ENCODE peak calls at places on chromosomes 13 and 19, in four cellular contexts. One of them, this sample, is unnamed.
A peak's percentile ranks its signal among the peaks of the same experiment; 100 is the strongest.

GRCh38 chr19:29404951-29405727 is 120.7 kb upstream of the VSTM2B start:
- DNase-seq in colonic mucosa: peak; percentile 20
- DNase-seq in endodermal cell: peak; percentile 71
- DNase-seq in PC-9: peak; percentile 18
- DNase-seq in this sample: peak; percentile 68

GRCh38 chr13:46553886-46554855 is 1.2 kb downstream of the LRCH1 start:
- DNase-seq in PC-9: peak; percentile 49
- DNase-seq in endodermal cell: peak; percentile 83
- DNase-seq in colonic mucosa: peak; percentile 77
- DNase-seq in this sample: peak; percentile 81

GRCh38 chr13:20501548-20501947 is 24.1 kb downstream of the CRYL1 start:
- DNase-seq in colonic mucosa: no peak
- DNase-seq in endodermal cell: no peak
- DNase-seq in PC-9: no peak
- DNase-seq in this sample: no peak

GRCh38 chr13:75264611-75265010 is 217.4 kb downstream of the TBC1D4 start:
- DNase-seq in PC-9: no peak
- DNase-seq in endodermal cell: no peak
- DNase-seq in colonic mucosa: no peak
- DNase-seq in this sample: no peak

GRCh38 chr13:95643471-95643813 is 1.1 kb downstream of the DZIP1 start:
- DNase-seq in PC-9: no peak
- DNase-seq in endodermal cell: peak; percentile 71
- DNase-seq in colonic mucosa: no peak
- DNase-seq in this sample: peak; percentile 19

GRCh38 chr13:102563267-102563666 is 33.5 kb upstream of the TPP2 start:
- DNase-seq in endodermal cell: no peak
- DNase-seq in colonic mucosa: no peak
- DNase-seq in PC-9: no peak
- DNase-seq in this sample: no peak

GRCh38 chr13:46492946-46493345 is 60.0 kb upstream of the LRCH1 start:
- DNase-seq in PC-9: peak; percentile 8
- DNase-seq in colonic mucosa: no peak
- DNase-seq in endodermal cell: no peak
- DNase-seq in this sample: no peak

GRCh38 chr19:53037101-53038097 is 7.1 kb upstream of the ERVV-2 start:
- DNase-seq in endodermal cell: peak; percentile 77
- DNase-seq in colonic mucosa: peak; percentile 19
- DNase-seq in PC-9: peak; percentile 70
- DNase-seq in this sample: peak; percentile 93

GRCh38 chr19:48659768-48660167 is 13.0 kb downstream of the NTN5 start:
- DNase-seq in PC-9: no peak
- DNase-seq in endodermal cell: no peak
- DNase-seq in colonic mucosa: no peak
- DNase-seq in this sample: no peak

GRCh38 chr19:15123031-15123890 is 16.1 kb downstream of the SYDE1 start:
- DNase-seq in colonic mucosa: no peak
- DNase-seq in endodermal cell: no peak
- DNase-seq in PC-9: no peak
- DNase-seq in this sample: no peak

GRCh38 chr13:46602531-46602930 is 49.6 kb downstream of the LRCH1 start:
- DNase-seq in colonic mucosa: no peak
- DNase-seq in PC-9: no peak
- DNase-seq in endodermal cell: no peak
- DNase-seq in this sample: no peak

GRCh38 chr13:26973281-26973680 is 198.3 kb downstream of the USP12 start:
- DNase-seq in PC-9: no peak
- DNase-seq in endodermal cell: no peak
- DNase-seq in colonic mucosa: no peak
- DNase-seq in this sample: no peak

GRCh38 chr13:101149735-101150380 is 266.4 kb downstream of the NALCN start:
- DNase-seq in endodermal cell: peak; percentile 76
- DNase-seq in PC-9: no peak
- DNase-seq in colonic mucosa: no peak
- DNase-seq in this sample: no peak

GRCh38 chr19:47351545-47351944 is 2.4 kb downstream of the DHX34 start:
- DNase-seq in endodermal cell: peak; percentile 75
- DNase-seq in PC-9: no peak
- DNase-seq in colonic mucosa: no peak
- DNase-seq in this sample: no peak

GRCh38 chr13:73900591-73900990 is 233.6 kb downstream of the KLF12 start:
- DNase-seq in PC-9: no peak
- DNase-seq in colonic mucosa: no peak
- DNase-seq in endodermal cell: no peak
- DNase-seq in this sample: no peak

GRCh38 chr19:46717034-46717715 is at the start of gene PRKD2:
- DNase-seq in PC-9: peak; percentile 87
- DNase-seq in colonic mucosa: peak; percentile 96
- DNase-seq in endodermal cell: peak; percentile 98
- DNase-seq in this sample: peak; percentile 95

GRCh38 chr19:46995492-46995891 is 24.1 kb upstream of the NPAS1 start:
- DNase-seq in colonic mucosa: no peak
- DNase-seq in PC-9: no peak
- DNase-seq in endodermal cell: peak; percentile 32
- DNase-seq in this sample: no peak

GRCh38 chr19:49347835-49348234 is 12.6 kb downstream of the CD37 start:
- DNase-seq in endodermal cell: peak; percentile 86
- DNase-seq in colonic mucosa: no peak
- DNase-seq in PC-9: no peak
- DNase-seq in this sample: peak; percentile 54

DNA sequence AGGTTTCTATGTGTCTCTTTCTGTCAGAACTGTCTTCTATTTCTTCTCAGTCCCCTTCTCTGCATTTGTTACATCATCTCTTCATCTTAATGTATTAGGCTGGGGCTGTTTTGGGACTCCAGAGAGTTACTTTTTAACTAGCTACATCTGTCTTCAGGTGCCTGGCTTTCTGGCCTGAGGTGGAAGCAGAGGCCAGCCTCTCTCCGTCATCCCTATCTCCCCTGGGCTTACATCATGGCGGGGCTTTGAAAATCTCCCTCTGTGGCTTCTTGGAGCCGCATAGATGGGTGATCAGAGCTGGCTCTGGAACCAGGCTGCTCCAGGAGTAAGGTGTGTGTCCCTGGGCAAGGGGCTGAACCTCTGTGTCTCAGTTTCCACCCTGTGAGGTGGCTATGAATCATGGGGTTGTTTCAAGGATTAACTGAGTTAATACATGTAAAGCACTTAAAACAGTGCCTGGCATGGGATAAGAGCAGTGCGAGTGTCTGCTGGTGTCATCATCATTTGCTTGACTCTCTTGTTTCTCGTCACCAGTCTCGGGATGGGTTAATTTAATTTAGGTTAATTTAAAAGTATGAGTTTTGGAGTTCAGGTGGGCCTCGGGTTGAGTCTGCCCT is 2.0 kb downstream of the EPN1 start:
- DNase-seq in PC-9: no peak
- DNase-seq in endodermal cell: no peak
- DNase-seq in colonic mucosa: no peak
- DNase-seq in this sample: no peak
- H3K4me3 ChIP-seq in PC-9: peak overlapping the region; percentile 93
- H3K4me3 ChIP-seq in endodermal cell: peak overlapping the region; percentile 88
- H3K4me3 ChIP-seq in colonic mucosa: peak overlapping the region; percentile 6
- H3K4me3 ChIP-seq in this sample: no peak overlapping the region

DNA sequence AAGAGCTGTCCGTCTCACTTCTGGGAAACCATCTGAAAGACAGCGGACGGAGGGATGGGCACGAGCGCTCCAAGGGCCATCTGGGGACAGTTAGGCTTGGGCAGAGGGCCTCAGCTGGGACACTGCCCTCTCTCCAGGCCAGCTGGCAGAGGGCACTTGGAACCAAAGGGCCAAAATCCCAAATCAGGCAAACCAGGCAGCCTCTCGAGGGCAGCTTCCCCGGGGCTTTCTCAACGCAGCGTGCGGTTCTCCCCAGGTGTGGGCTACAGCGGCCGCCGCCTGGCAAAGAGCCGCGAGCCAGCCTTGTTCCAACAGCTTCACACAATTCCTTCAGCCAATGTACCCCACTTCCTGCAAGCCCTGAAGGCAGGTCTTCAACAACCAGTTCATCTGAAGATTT is 5.0 kb downstream of the MLLT1 start:
- DNase-seq in PC-9: no peak
- DNase-seq in colonic mucosa: no peak
- DNase-seq in endodermal cell: no peak
- DNase-seq in this sample: no peak
- H3K4me1 ChIP-seq in PC-9: no peaks in the 10 kb centered on the region
- H3K4me1 ChIP-seq in colonic mucosa: peaks cover 13% of the 10 kb centered on the region
- H3K4me1 ChIP-seq in endodermal cell: peaks cover 53% of the 10 kb centered on the region
- H3K4me1 ChIP-seq in this sample: peaks cover 50% of the 10 kb centered on the region

DNA sequence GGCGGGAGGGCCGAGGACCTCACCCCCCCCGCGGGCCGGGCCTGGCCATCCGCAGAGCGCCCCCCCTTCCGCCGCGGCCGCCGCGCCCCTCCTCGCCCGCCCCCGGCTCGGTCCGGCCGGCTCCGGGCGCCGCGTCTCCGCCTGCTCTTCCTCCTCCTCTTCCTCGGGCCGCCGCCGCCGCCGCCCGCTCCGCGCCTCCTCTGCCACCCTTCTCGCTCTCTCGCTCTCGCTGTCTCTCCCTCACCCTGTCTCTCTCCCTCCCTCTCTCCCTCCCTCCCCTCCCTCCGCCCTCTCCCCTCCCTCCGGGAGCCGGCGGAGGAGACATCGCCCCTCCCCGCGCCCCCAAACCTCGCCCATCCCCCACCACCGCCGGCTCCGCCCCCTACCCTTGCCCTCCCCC is at the start of gene SHANK1:
- DNase-seq in PC-9: no peak
- DNase-seq in endodermal cell: peak; percentile 80
- DNase-seq in colonic mucosa: no peak
- DNase-seq in this sample: no peak
- H3K4me3 ChIP-seq in PC-9: no peak within 1 kb of the TSS
- H3K4me3 ChIP-seq in endodermal cell: no peak within 1 kb of the TSS
- H3K4me3 ChIP-seq in colonic mucosa: no peak within 1 kb of the TSS
- H3K4me3 ChIP-seq in this sample: peak within 1 kb of the TSS; percentile 19

GRCh38 chr19:18849838-18850400 is 18.2 kb downstream of the UPF1 start:
- DNase-seq in colonic mucosa: no peak
- DNase-seq in endodermal cell: no peak
- DNase-seq in PC-9: no peak
- DNase-seq in this sample: no peak

GRCh38 chr19:18850560-18851375 is 19.0 kb downstream of the UPF1 start:
- DNase-seq in PC-9: no peak
- DNase-seq in endodermal cell: no peak
- DNase-seq in colonic mucosa: no peak
- DNase-seq in this sample: peak; percentile 73

GRCh38 chr19:18846862-18847515 is 15.2 kb downstream of the UPF1 start:
- DNase-seq in PC-9: peak; percentile 66
- DNase-seq in endodermal cell: peak; percentile 93
- DNase-seq in colonic mucosa: peak; percentile 76
- DNase-seq in this sample: peak; percentile 83

GRCh38 chr19:18847516-18848463 is 16.0 kb downstream of the UPF1 start:
- DNase-seq in endodermal cell: no peak
- DNase-seq in PC-9: no peak
- DNase-seq in colonic mucosa: no peak
- DNase-seq in this sample: no peak

GRCh38 chr19:18848860-18849661 is 17.3 kb downstream of the UPF1 start:
- DNase-seq in PC-9: no peak
- DNase-seq in endodermal cell: no peak
- DNase-seq in colonic mucosa: peak; percentile 46
- DNase-seq in this sample: peak; percentile 74
- H3K4me1 ChIP-seq in PC-9: no peaks in the 10 kb centered on the region
- H3K4me1 ChIP-seq in endodermal cell: peaks cover 5% of the 10 kb centered on the region
- H3K4me1 ChIP-seq in colonic mucosa: peaks cover 9% of the 10 kb centered on the region
- H3K4me1 ChIP-seq in this sample: peaks cover 50% of the 10 kb centered on the region

GRCh38 chr13:97448503-97449251 is 14.7 kb downstream of the RAP2A start:
- DNase-seq in endodermal cell: peak; percentile 49
- DNase-seq in PC-9: no peak
- DNase-seq in colonic mucosa: no peak
- DNase-seq in this sample: no peak
- H3K4me3 ChIP-seq in endodermal cell: no peak overlapping the region
- H3K4me3 ChIP-seq in PC-9: no peak overlapping the region
- H3K4me3 ChIP-seq in colonic mucosa: no peak overlapping the region
- H3K4me3 ChIP-seq in this sample: no peak overlapping the region

GRCh38 chr13:89687066-89687465 is 1660.4 kb upstream of the MIR17HG start:
- DNase-seq in PC-9: no peak
- DNase-seq in colonic mucosa: no peak
- DNase-seq in endodermal cell: no peak
- DNase-seq in this sample: no peak
- H3K4me1 ChIP-seq in PC-9: no peaks in the 10 kb centered on the region
- H3K4me1 ChIP-seq in colonic mucosa: no peaks in the 10 kb centered on the region
- H3K4me1 ChIP-seq in endodermal cell: peaks cover 4% of the 10 kb centered on the region
- H3K4me1 ChIP-seq in this sample: no peaks in the 10 kb centered on the region

GRCh38 chr13:109243311-109243951 is 543.0 kb downstream of the IRS2 start:
- DNase-seq in PC-9: peak; percentile 75
- DNase-seq in colonic mucosa: no peak
- DNase-seq in endodermal cell: peak; percentile 59
- DNase-seq in this sample: no peak
- H3K4me3 ChIP-seq in PC-9: peak overlapping the region; percentile 22
- H3K4me3 ChIP-seq in colonic mucosa: no peak overlapping the region
- H3K4me3 ChIP-seq in endodermal cell: peak overlapping the region; percentile 3
- H3K4me3 ChIP-seq in this sample: no peak overlapping the region

GRCh38 chr19:37930416-37930815 is 23.4 kb downstream of the SIPA1L3 start:
- DNase-seq in endodermal cell: no peak
- DNase-seq in PC-9: no peak
- DNase-seq in colonic mucosa: no peak
- DNase-seq in this sample: no peak

GRCh38 chr19:37935341-37935740 is 28.3 kb downstream of the SIPA1L3 start:
- DNase-seq in PC-9: no peak
- DNase-seq in colonic mucosa: no peak
- DNase-seq in endodermal cell: no peak
- DNase-seq in this sample: no peak

GRCh38 chr19:37931941-37932655 is 25.1 kb downstream of the SIPA1L3 start:
- DNase-seq in colonic mucosa: peak; percentile 89
- DNase-seq in endodermal cell: peak; percentile 91
- DNase-seq in PC-9: peak; percentile 92
- DNase-seq in this sample: peak; percentile 46

GRCh38 chr19:37933965-37934364 is 27.0 kb downstream of the SIPA1L3 start:
- DNase-seq in endodermal cell: no peak
- DNase-seq in colonic mucosa: no peak
- DNase-seq in PC-9: no peak
- DNase-seq in this sample: no peak

DNA sequence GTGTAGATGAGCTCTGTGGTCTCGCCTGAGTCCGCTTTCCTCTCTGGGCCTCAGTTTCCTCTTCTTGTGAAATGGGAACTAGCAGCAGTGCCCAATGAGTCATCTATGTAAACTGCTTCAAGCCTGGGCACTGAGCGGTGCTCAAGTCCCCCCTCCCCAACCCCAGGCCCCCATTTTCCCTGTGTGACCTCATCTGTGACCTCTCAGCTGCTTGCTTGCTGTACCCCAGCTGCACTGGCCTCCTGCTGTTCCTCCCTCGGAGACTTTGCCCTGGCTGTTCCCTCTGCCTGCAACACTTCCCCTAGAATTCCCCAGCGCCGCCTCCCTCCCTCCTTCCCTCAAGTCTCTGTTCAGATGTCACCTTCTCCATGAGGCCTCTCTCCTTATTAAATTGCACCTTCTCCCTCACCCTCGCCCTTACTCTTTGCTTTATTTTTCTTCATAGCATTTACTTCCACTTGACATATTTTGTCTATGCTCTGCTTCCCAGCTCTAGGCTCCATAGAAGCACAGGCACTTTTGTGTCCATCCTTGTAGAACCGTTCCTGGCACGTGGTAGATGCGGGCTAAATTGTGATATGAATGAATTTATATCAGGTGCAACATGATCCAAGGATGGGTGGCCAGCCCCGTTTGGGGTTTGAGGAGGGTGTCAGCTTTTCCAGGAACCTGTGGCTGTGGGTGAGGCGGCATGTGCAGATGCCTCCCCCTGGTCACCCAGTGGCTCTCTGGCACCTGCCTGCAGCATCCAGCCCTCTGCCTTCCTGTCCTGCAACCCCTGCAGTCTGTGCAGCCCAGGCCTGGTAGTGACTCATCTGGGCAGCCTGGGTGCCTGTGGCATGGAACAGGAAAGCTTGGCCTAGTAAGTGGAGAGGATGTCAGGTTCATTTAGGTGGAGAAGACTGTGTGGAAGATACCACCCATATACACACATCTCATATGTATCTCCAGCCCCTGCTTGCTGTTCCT is 26.3 kb downstream of the SIPA1L3 start:
- DNase-seq in PC-9: peak; percentile 71
- DNase-seq in colonic mucosa: peak; percentile 86
- DNase-seq in endodermal cell: peak; percentile 58
- DNase-seq in this sample: no peak
- H3K4me1 ChIP-seq in PC-9: peaks cover 59% of the 10 kb centered on the region
- H3K4me1 ChIP-seq in colonic mucosa: peaks cover 23% of the 10 kb centered on the region
- H3K4me1 ChIP-seq in endodermal cell: peaks cover 13% of the 10 kb centered on the region
- H3K4me1 ChIP-seq in this sample: peaks cover 5% of the 10 kb centered on the region